ENCODE peak calls at places on chromosomes 1 and 21, in six cellular contexts. E is trophoblast cell, U is IMR-90, M is H1, F is mesendoderm, R is mesenchymal stem cell. Q is an unnamed sample.

GRCh38 chr1:183385746-183386145 is 32.4 kb downstream of the NMNAT2 start:
- DNase-seq in E (peak; percentile 56), U (no peak), M (no peak), F (peak; percentile 39), R (peak; percentile 7), Q (no peak)

GRCh38 chr1:10674700-10675598 is 121.5 kb downstream of the CASZ1 start:
- DNase-seq in E (no peak), U (no peak), M (no peak), F (no peak), R (no peak), Q (no peak)

GRCh38 chr1:156618853-156619581 is at the start of gene HAPLN2:
- DNase-seq in E (no peak), U (no peak), M (no peak), F (peak; percentile 67), R (no peak), Q (no peak)

GRCh38 chr1:162404550-162405160 is 7.3 kb downstream of the SH2D1B start:
- DNase-seq in E (peak; percentile 13), U (peak; percentile 86), M (no peak), F (no peak), R (no peak), Q (no peak)

GRCh38 chr1:33111965-33112364 is 31.0 kb downstream of the AZIN2 start:
- DNase-seq in E (peak; percentile 31), U (peak; percentile 44), M (no peak), F (no peak), R (peak; percentile 20), Q (no peak)

GRCh38 chr1:34549199-34549598 is 205.6 kb upstream of the GJB5 start:
- DNase-seq in E (peak; percentile 47), U (no peak), M (peak; percentile 13), F (peak; percentile 75), R (no peak), Q (no peak)

GRCh38 chr1:175373786-175374623 is 181.4 kb upstream of the KIAA0040 start:
- DNase-seq in E (peak; percentile 34), U (no peak), M (peak; percentile 21), F (peak; percentile 65), R (peak; percentile 44), Q (peak; percentile 63)

GRCh38 chr1:225426395-225427248 is 1.2 kb downstream of the LBR start:
- DNase-seq in E (no peak), U (peak; percentile 27), M (no peak), F (peak; percentile 51), R (peak; percentile 49), Q (no peak)

GRCh38 chr1:224116131-224116530 is 2.2 kb downstream of the FBXO28 start:
- DNase-seq in E (peak; percentile 78), U (peak; percentile 68), M (no peak), F (peak; percentile 68), R (peak; percentile 65), Q (no peak)

DNA sequence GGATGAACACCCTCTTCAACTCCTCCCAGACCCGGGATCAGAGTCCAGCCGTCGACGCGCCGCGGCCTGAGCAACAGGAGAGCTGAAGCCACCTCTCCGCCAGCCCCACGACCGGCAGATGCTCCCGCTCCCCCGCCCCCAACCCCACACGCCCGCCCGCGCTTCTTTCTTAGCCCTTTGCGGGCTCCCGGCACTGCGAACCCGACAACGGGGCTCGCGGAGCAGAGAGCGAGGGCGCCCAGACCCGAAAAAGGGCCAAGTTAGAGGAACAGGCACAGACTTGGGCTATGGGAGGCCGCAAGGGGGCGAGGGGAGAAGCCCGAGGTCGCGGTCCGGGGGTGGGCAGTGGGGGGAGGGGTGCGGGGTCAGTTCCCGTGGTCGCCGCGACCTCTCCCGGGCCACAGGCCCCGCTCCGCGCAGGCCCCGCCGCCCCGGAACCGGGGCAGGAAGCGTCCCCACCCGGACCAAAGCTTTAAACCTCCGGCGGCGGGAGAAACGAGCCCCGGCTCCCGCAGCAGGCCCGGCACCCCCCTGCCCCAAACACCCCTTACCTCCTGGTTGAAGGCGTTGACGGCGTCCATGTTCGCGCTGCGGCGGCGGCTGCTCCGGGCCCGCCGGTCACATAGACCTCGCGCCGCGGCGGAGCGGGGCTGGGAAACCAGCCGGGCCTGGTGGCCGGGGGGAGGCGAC is 661 bp downstream of the SCAF4 start:
- DNase-seq in E (peak; percentile 51), U (no peak), M (no peak), F (peak; percentile 72), R (no peak), Q (peak; percentile 47)
- H2BK120ac ChIP-seq in E (peak overlapping the region; percentile 56), U (no peak overlapping the region), M (no peak overlapping the region), F (peak overlapping the region; percentile 68), R (peak overlapping the region; percentile 86), Q (no peak overlapping the region)

DNA sequence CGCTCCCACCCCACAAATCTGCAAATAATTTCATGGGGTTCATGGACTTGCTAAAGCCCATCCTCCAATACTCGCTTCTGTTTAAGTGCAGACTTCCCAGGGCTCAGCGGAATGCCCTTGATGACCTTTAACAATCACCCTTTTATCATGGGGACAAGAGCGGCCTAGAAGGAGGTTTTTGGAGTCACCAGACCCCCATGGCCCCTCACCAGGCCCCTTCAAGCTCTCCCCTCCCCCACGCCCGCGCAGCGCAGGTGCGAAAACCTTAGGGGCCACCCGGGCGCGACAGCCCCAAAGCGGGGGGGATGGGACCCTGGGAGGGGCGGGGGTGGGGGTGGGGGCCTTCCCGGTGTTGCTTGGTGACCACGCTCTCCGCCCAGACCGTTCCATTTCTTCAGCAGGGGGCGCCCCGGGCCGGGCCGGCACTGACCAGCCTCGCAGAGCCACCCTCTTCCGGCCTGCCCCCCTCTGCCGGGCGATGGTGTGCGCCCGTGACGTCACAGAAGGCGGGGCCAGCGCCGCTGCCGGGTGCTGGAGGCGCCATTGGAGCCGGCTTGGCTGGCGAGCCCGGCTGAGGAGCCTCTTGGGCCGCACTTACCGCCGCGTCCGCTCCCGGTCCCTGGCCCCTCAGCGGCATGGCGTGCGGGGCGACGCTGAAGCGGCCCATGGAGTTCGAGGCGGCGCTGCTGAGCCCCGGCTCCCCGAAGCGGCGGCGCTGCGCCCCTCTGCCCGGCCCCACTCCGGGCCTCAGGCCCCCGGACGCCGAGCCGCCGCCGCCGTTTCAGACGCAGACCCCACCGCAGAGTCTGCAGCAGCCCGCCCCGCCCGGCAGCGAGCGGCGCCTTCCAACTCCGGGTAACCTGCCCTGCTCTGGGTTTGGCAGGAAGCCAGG is at the start of gene AKIRIN1:
- DNase-seq in E (peak; percentile 98), U (peak; percentile 95), M (peak; percentile 89), F (peak; percentile 98), R (peak; percentile 96), Q (peak; percentile 97)
- H3K23ac ChIP-seq in E (no peak within 1 kb of the TSS), U (peak within 1 kb of the TSS; percentile 32), M (no peak within 1 kb of the TSS), F (peak within 1 kb of the TSS; percentile 99), R (peak within 1 kb of the TSS; percentile 99), Q (peak within 1 kb of the TSS; percentile 100)

DNA sequence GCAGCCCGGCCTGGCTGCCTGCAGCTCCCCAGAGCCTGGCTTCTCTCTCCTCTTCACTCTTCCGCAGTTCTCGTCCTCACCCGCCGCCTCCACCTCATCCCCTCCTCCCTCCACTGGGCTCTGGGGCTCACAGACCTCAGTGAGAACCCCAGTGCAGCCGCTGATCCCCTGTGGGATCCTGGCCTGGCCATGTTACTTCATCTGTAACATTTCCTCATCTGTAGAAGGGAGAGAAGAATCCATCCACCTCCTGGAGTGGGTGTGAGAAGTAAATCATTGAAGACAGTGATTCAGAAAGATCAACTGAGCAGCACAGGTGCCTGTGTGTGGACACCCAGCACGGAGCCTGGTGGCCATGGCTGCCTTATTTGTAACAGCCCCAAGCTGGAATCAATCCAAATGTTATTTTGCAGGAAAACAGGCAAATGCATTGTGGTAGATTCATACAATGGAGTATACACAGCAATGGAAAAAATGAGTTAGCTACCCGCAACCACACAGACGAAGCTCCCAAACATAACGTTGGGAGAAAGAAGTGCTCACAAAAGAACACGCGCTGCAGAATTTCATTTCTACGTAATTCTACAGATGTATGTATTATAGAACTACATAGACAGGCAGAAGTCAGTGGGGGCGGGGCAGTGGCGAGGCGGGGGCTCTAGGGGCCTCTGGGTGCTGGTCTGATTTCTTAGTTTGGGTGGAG is 8.7 kb downstream of the LAPTM5 start:
- DNase-seq in E (no peak), U (no peak), M (no peak), F (no peak), R (peak; percentile 12), Q (no peak)
- H3K4me3 ChIP-seq in E (no peak overlapping the region), U (no peak overlapping the region), M (no peak overlapping the region), F (no peak overlapping the region), R (no peak overlapping the region), Q (no peak overlapping the region)

GRCh38 chr1:151540021-151540981 is at the start of gene TUFT1:
- DNase-seq in E (peak; percentile 97), U (peak; percentile 89), M (peak; percentile 81), F (peak; percentile 97), R (peak; percentile 93), Q (peak; percentile 91)
- H2BK120ac ChIP-seq in E (peak within 1 kb of the TSS; percentile 58), U (peak within 1 kb of the TSS; percentile 61), M (no peak within 1 kb of the TSS), F (no peak within 1 kb of the TSS), R (peak within 1 kb of the TSS; percentile 3), Q (no peak within 1 kb of the TSS)

GRCh38 chr1:204408074-204408507 is 3.5 kb downstream of the PPP1R15B start:
- DNase-seq in E (no peak), U (peak; percentile 74), M (no peak), F (no peak), R (peak; percentile 70), Q (no peak)

GRCh38 chr1:204407314-204407971 is 4.2 kb downstream of the PPP1R15B start:
- DNase-seq in E (no peak), U (no peak), M (no peak), F (peak; percentile 42), R (peak; percentile 23), Q (no peak)

GRCh38 chr1:204409878-204410763 is 1.5 kb downstream of the PPP1R15B start:
- DNase-seq in E (no peak), U (no peak), M (no peak), F (no peak), R (no peak), Q (no peak)

GRCh38 chr1:204408602-204409001 is 3.0 kb downstream of the PPP1R15B start:
- DNase-seq in E (no peak), U (no peak), M (no peak), F (no peak), R (no peak), Q (no peak)

GRCh38 chr1:204409111-204409510 is 2.5 kb downstream of the PPP1R15B start:
- DNase-seq in E (no peak), U (no peak), M (no peak), F (no peak), R (peak; percentile 37), Q (no peak)
- H3K23ac ChIP-seq in E (no peak overlapping the region), U (peak overlapping the region; percentile 91), M (no peak overlapping the region), F (peak overlapping the region; percentile 83), R (no peak overlapping the region), Q (no peak overlapping the region)

DNA sequence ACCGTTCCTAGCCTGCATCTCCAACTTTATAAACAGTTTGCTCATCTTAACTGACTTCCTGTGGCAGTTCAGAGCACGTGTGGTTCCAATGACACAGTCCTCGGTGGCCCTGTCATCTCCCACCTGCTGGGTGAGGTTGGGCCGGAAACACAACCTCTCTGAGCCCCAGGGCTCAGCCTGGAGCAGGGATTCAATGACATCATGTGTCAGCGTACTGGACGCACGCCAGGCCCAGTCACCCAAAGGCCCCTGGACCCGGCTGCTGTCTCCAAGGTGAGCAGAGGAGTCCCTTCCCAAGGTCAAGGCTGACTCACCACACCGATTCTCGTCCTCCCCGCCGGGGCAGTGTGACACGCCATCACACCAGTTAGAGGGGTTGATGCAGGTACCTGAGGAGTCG is 19.9 kb downstream of the TMPRSS2 start:
- DNase-seq in E (peak; percentile 94), U (no peak), M (no peak), F (no peak), R (no peak), Q (no peak)
- H3K4me3 ChIP-seq in E (no peak overlapping the region), U (no peak overlapping the region), M (no peak overlapping the region), F (no peak overlapping the region), R (no peak overlapping the region), Q (no peak overlapping the region)